ENCODE peak calls at places on chromosomes 3 and 15, in six cellular contexts. Y is prostate gland, O is heart left ventricle, M is neural progenitor cell, J is tibial artery, C is heart right ventricle. U is an unnamed sample.

GRCh38 chr15:78977091-78977571 is 32.3 kb upstream of the CTSH start:
- DNase-seq in Y (no peak), O (no peak), M (no peak), J (no peak), C (no peak), U (no peak)

GRCh38 chr3:33954956-33955355 is 156.5 kb downstream of the PDCD6IP start:
- DNase-seq in O (no peak), C (no peak), M (peak; percentile 21), Y (no peak), J (no peak), U (no peak)

GRCh38 chr3:141426404-141427034 is 58.2 kb downstream of the ZBTB38 start:
- DNase-seq in M (peak; percentile 38), Y (peak; percentile 93), O (peak; percentile 85), C (peak; percentile 95), J (peak; percentile 92), U (peak; percentile 84)

GRCh38 chr15:92906563-92907081 is 6.5 kb downstream of the CHD2 start:
- DNase-seq in O (no peak), M (no peak), C (no peak), J (no peak), Y (peak; percentile 11), U (no peak)

GRCh38 chr3:41357271-41357670 is 158.0 kb downstream of the CTNNB1 start:
- DNase-seq in O (no peak), Y (no peak), C (no peak), M (no peak), J (no peak), U (no peak)

GRCh38 chr3:33360136-33360825 is 79.9 kb downstream of the UBP1 start:
- DNase-seq in Y (no peak), C (no peak), J (no peak), O (no peak), M (no peak), U (no peak)

GRCh38 chr3:63613561-63613960 is 38.9 kb upstream of the SNTN start:
- DNase-seq in Y (no peak), M (no peak), C (no peak), O (no peak), J (no peak), U (no peak)

GRCh38 chr15:82540055-82540983 is at the start of gene RPS17:
- DNase-seq in O (peak; percentile 98), C (peak; percentile 96), Y (peak; percentile 95), M (peak; percentile 95), J (peak; percentile 98), U (peak; percentile 99)

GRCh38 chr3:197278933-197279332 is 19.5 kb downstream of the DLG1 start:
- DNase-seq in M (no peak), C (no peak), Y (no peak), J (no peak), O (no peak), U (no peak)

GRCh38 chr3:183560607-183561006 is 5.1 kb upstream of the KLHL6 start:
- DNase-seq in M (peak; percentile 55), J (no peak), O (no peak), Y (no peak), C (no peak), U (no peak)

GRCh38 chr3:46353639-46354410 is at the start of gene CCR2:
- DNase-seq in C (no peak), J (no peak), Y (no peak), O (no peak), M (no peak), U (no peak)

GRCh38 chr15:52085289-52085688 is 27.3 kb downstream of the BCL2L10 start:
- DNase-seq in Y (no peak), O (no peak), J (no peak), C (no peak), M (no peak), U (no peak)

GRCh38 chr15:100922192-100923040 is 3.3 kb downstream of the LRRK1 start:
- DNase-seq in J (no peak), O (no peak), Y (no peak), C (no peak), M (no peak), U (no peak)

GRCh38 chr3:194607592-194608386 is 25.4 kb downstream of the TMEM44 start:
- DNase-seq in O (no peak), M (no peak), C (no peak), Y (no peak), J (no peak), U (no peak)

GRCh38 chr15:75578948-75579908 is at the start of gene PTPN9:
- DNase-seq in C (peak; percentile 87), O (peak; percentile 91), J (peak; percentile 88), Y (peak; percentile 71), M (peak; percentile 96), U (peak; percentile 85)

GRCh38 chr15:38076806-38077205 is 142.4 kb downstream of the TMCO5A start:
- DNase-seq in M (peak; percentile 70), O (no peak), J (no peak), Y (no peak), C (no peak), U (no peak)

GRCh38 chr3:140180603-140181002 is 245.6 kb downstream of the CLSTN2 start:
- DNase-seq in O (no peak), J (no peak), C (no peak), M (no peak), Y (no peak), U (no peak)

GRCh38 chr3:23442598-23443383 is 239.7 kb downstream of the UBE2E2 start:
- DNase-seq in M (no peak), C (no peak), O (no peak), Y (no peak), J (no peak), U (no peak)

GRCh38 chr3:114231616-114232015 is 5.8 kb downstream of the ZNF80 start:
- DNase-seq in C (no peak), M (no peak), Y (no peak), J (no peak), O (no peak), U (no peak)

GRCh38 chr3:12875857-12876451 is 34.6 kb upstream of the RPL32 start:
- DNase-seq in O (peak; percentile 71), C (no peak), M (peak; percentile 97), J (no peak), Y (no peak), U (peak; percentile 80)

GRCh38 chr3:180036678-180037455 is at the start of gene PEX5L:
- DNase-seq in Y (no peak), M (peak; percentile 94), J (no peak), C (peak; percentile 10), O (peak; percentile 72), U (peak; percentile 43)

GRCh38 chr3:114902691-114903101 is 244.4 kb downstream of the ZBTB20 start:
- DNase-seq in M (peak; percentile 55), O (no peak), Y (no peak), C (no peak), J (no peak), U (no peak)

GRCh38 chr3:112199622-112200316 is 66.7 kb upstream of the GCSAM start:
- DNase-seq in Y (no peak), O (no peak), J (no peak), C (no peak), M (no peak), U (no peak)

GRCh38 chr15:50051811-50052419 is 67.1 kb downstream of the ATP8B4 start:
- DNase-seq in Y (peak; percentile 32), C (peak; percentile 64), O (no peak), M (peak; percentile 62), J (no peak), U (peak; percentile 54)

GRCh38 chr3:77320514-77320913 is 280.6 kb downstream of the ROBO2 start:
- DNase-seq in M (peak; percentile 70), O (no peak), J (no peak), Y (no peak), C (no peak), U (no peak)

DNA sequence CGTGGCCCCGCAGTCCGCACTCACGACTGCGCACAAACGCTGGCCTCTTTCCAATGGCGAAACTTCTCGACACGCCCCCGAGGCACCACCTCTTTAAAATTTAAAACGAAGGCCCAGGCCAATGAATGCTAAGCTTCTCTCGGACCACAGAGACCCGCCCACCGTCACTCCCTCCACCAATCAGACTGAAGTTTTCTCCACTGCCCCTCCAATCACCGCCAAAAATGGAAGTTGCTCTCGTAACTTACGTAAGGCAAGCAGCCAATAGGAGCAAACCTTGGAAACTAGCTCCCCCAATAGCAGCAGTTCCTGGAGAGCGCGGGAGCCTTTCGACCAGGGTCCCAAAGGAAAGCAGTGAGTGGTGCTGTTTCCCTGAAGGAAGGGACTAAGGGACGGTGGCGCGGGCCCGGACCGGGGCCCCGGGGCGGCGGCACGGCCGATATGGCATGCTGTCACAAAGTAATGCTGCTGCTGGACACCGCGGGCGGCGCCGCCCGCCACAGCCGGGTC is at the start of gene TICRR:
- DNase-seq in Y (peak; percentile 98), M (peak; percentile 99), O (peak; percentile 94), C (peak; percentile 98), J (peak; percentile 97), U (peak; percentile 93)
- H3K4me1 ChIP-seq in Y (peaks cover 6% of the 10 kb centered on the region), M (peaks cover 16% of the 10 kb centered on the region), O (peaks cover 5% of the 10 kb centered on the region), C (peaks cover 8% of the 10 kb centered on the region), J (peaks cover 7% of the 10 kb centered on the region), U (no peaks in the 10 kb centered on the region)

DNA sequence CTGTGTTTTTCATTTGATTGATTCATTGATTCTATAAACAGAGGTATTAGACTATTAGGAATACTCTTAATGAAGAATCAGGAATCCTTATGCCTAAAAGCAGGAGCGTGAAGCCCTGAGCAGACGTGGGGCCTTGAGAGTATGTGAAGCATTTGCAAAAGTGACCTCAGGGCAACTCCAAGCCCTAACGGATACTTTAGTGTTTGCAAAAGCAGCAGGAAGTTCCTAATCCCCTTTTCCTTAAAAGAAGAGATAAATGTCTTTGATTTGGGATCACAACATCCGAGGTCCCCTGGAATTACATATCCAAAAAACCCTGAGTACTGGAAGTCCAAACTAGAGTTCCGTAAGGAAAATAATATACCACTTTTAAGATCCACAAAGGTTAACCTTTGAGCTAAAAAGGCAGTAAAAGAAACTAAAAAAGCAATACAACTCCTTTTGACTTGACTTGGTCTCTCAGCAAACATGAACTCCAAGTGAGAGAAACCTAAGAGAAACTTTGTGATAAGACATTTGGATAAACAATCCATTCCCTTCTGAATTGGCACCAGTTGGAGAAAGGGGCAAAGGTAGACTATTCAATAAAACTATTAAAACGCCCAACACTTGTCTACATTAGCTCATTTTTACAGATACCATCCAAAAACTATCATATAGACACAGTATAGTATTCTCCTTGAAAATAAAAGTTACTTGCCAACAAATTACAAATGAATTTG is 27.4 kb downstream of the PRTG start:
- DNase-seq in C (no peak), J (no peak), Y (no peak), O (no peak), M (peak; percentile 76), U (no peak)
- H3K27ac ChIP-seq in C (no peak overlapping the region), J (no peak overlapping the region), Y (no peak overlapping the region), O (no peak overlapping the region), M (peak overlapping the region; percentile 77), U (no peak overlapping the region)

GRCh38 chr3:31571325-31571724 is 38.6 kb downstream of the STT3B start:
- DNase-seq in C (no peak), M (no peak), J (no peak), O (no peak), Y (no peak), U (no peak)
- H3K4me1 ChIP-seq in C (peaks cover 59% of the 10 kb centered on the region), M (peaks cover 19% of the 10 kb centered on the region), J (no peaks in the 10 kb centered on the region), O (peaks cover 17% of the 10 kb centered on the region), Y (no peaks in the 10 kb centered on the region), U (peaks cover 10% of the 10 kb centered on the region)

GRCh38 chr15:84699538-84700191 is 16.3 kb downstream of the SEC11A start:
- DNase-seq in J (no peak), Y (no peak), C (no peak), O (no peak), M (no peak), U (no peak)

GRCh38 chr15:84702961-84703482 is 12.9 kb downstream of the SEC11A start:
- DNase-seq in J (peak; percentile 69), C (peak; percentile 78), O (no peak), M (no peak), Y (no peak), U (peak; percentile 58)

GRCh38 chr15:84703808-84704207 is 12.1 kb downstream of the SEC11A start:
- DNase-seq in Y (no peak), C (no peak), J (no peak), M (no peak), O (no peak), U (no peak)
- H3K27ac ChIP-seq in Y (no peak overlapping the region), C (no peak overlapping the region), J (no peak overlapping the region), M (no peak overlapping the region), O (no peak overlapping the region), U (no peak overlapping the region)